ENCODE peak calls at places on chromosomes 1 and 21, in eight cellular contexts. W is GM23248, L is lower lobe of right lung, S is H9, D is stomach, J is suprapubic skin, C is kidney epithelial cell, A is IMR-90. G is an unnamed sample. For H3K27me3, the result is how much of the 10 kb centered on the place peaks cover.

GRCh38 chr21:28827422-28827821 is 165.3 kb downstream of the LTN1 start:
- DNase-seq in J (no peak), W (peak), A (peak), L (no peak), D (no peak), C (no peak), S (no peak), G (no peak)

GRCh38 chr21:26732442-26733221 is 112.6 kb downstream of the ADAMTS1 start:
- DNase-seq in L (peak), C (peak), J (no peak), S (peak), A (peak), D (peak), W (peak), G (peak)

GRCh38 chr1:30388386-30388785 is 335.0 kb downstream of the MATN1 start:
- DNase-seq in D (no peak), S (no peak), L (no peak), J (no peak), C (no peak), A (no peak), W (no peak), G (no peak)

GRCh38 chr1:94532077-94532476 is 9.5 kb downstream of the F3 start:
- DNase-seq in D (no peak), L (no peak), J (no peak), C (no peak), A (no peak), S (no peak), W (no peak), G (peak)

GRCh38 chr21:38952890-38953289 is 147.2 kb downstream of the ETS2 start:
- DNase-seq in S (no peak), J (no peak), A (no peak), L (no peak), C (no peak), W (peak), D (no peak), G (no peak)

GRCh38 chr1:99869723-99870122 is 19.6 kb downstream of the AGL start:
- DNase-seq in S (no peak), D (no peak), A (no peak), J (no peak), W (no peak), C (no peak), L (no peak), G (no peak)

GRCh38 chr1:230153655-230154296 is 86.7 kb downstream of the GALNT2 start:
- DNase-seq in A (peak), S (no peak), L (peak), D (no peak), C (no peak), J (no peak), W (peak), G (no peak)

GRCh38 chr1:173205146-173206051 is 1.7 kb downstream of the TNFSF4 start:
- DNase-seq in S (no peak), J (no peak), L (no peak), A (peak), D (no peak), C (no peak), W (peak), G (no peak)

GRCh38 chr1:153953859-153954365 is 4.5 kb downstream of the CRTC2 start:
- DNase-seq in L (no peak), J (no peak), W (no peak), D (no peak), C (no peak), A (no peak), S (no peak), G (peak)

GRCh38 chr1:153957744-153958110 is 685 bp downstream of the CRTC2 start:
- DNase-seq in A (no peak), D (no peak), J (no peak), L (no peak), S (peak), W (no peak), C (no peak), G (no peak)

GRCh38 chr1:153956997-153957715 is 1.3 kb downstream of the CRTC2 start:
- DNase-seq in D (no peak), J (peak), A (no peak), S (no peak), L (no peak), C (no peak), W (peak), G (peak)

GRCh38 chr1:153951801-153952200 is 5.3 kb upstream of the DENND4B start:
- DNase-seq in A (no peak), D (no peak), C (no peak), L (no peak), W (no peak), S (no peak), J (peak), G (peak)

GRCh38 chr1:153954826-153955225 is 3.6 kb downstream of the CRTC2 start:
- DNase-seq in C (no peak), J (peak), S (no peak), W (no peak), D (no peak), A (no peak), L (no peak), G (peak)
- H3K27me3 ChIP-seq in C (under half), J (under half), S (under half), W (under half), D (under half), A (under half), L (under half), G (under half)

DNA sequence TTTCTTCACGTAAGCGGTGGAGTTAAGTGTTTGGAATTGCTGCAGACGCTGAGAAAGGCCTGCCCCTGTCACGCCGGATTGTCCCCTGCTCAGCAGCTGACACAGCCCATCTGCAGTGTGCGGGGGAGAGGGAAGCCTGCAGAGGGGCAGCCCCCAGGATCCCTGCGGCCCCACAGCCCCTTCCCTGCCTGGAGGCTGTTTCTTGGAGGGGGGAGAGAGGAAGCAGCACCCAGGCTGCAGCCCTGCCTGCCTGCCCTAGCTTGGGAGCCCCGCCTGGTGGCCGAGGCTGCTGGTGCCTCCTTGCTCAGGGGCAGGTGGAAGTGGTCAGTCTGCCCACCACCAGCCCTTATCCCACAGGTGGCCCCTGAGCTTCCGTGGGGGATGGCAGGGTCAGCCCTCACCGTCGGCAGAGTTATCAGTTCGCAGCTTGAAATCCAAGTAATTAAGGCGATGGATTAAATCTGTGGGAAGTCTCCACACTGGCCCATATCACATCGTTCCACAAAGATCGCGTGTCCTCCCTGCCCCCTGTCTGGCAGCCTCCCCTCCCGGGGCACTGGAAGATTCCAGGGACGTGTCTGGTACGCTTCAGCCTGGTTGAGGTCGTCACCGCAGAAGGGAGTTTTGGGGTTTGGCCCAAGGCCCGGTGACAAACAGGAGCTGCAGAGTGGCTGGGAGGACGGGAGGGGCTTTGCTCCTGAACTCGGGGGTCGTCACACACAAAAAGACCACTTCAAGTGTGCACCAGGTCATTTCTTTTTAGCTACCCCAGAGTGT is 50.9 kb downstream of the PRDM16 start:
- DNase-seq in S (no peak), C (no peak), L (no peak), J (no peak), W (no peak), A (no peak), D (no peak), G (no peak)
- H3K27me3 ChIP-seq in S (under half), C (under half), L (under half), J (under half), W (under half), A (under half), D (under half), G (under half)

DNA sequence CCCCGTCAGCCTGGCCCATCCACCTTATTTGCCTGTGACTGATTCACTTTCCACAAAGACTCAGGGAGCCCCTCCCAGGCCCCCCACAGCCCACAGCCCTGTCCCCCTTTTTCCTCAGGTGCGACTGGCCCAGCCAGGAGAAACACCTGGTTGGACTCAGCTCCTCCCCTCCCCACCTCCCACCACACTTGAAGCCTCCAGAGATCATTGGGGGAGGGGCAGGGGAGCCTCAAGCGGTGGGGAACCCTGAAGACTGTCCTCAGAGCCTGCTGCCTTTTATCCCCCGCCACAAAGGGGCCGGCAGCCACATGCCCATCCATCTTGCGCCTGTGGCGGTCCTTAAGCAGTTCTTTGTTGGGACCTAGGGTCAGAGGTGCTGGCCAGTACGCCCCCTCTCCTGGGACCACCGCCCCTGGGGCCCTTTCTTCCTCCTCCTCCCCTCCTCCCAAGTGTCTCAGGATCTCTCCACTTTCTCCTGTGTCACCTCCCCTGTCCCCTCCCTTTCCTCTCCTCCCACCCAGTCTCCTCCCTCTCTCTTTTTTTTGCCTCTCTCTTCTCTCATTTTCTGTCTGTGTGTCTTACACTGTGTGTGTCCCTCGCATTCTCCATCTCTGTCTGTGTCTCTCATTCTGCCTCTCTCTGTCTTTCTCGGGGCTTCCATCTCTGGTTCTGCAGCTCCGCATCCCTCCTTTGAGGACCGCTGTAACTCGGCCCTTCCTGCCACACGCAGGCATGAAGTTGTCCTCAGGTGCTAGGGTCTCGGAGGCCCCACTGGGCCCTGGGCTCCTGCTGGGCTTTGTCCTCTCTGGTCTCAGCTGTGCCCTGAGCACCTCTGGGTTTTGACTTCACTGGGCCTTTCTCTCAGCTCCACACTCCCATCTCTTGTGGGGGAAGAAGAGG is 12.2 kb downstream of the CRABP2 start:
- DNase-seq in A (no peak), C (no peak), S (peak), J (no peak), W (no peak), D (peak), L (peak), G (peak)
- H3K27me3 ChIP-seq in A (under half), C (under half), S (under half), J (under half), W (under half), D (under half), L (under half), G (under half)

DNA sequence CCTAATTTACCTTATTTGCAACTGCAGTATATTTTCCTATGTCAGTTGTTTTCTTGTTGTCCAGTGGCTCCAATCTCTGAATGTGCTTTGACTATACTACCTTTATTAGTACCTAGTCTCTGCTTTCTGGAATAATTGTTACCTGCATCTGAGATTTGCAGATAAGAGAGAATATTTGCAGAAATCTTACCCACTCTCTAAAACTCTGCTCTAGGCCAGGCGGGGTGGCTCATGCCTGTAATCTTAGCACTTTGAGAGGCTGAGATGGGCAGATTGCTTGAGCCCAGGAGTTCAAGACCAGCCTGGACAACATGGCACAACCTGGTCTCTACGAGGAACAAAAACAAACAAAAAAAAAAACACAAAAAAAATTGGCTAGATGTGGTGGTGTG is 2.0 kb upstream of the SYDE2 start:
- DNase-seq in D (no peak), J (no peak), W (no peak), A (no peak), C (no peak), S (no peak), L (no peak), G (peak)
- H3K27me3 ChIP-seq in D (under half), J (under half), W (under half), A (under half), C (under half), S (under half), L (under half), G (under half)

GRCh38 chr1:205581321-205581980 is 50.4 kb downstream of the ELK4 start:
- DNase-seq in L (no peak), A (no peak), W (no peak), C (no peak), J (peak), S (peak), D (peak), G (peak)
- H3K27me3 ChIP-seq in L (under half), A (half or more), W (half or more), C (under half), J (under half), S (under half), D (under half), G (half or more)

DNA sequence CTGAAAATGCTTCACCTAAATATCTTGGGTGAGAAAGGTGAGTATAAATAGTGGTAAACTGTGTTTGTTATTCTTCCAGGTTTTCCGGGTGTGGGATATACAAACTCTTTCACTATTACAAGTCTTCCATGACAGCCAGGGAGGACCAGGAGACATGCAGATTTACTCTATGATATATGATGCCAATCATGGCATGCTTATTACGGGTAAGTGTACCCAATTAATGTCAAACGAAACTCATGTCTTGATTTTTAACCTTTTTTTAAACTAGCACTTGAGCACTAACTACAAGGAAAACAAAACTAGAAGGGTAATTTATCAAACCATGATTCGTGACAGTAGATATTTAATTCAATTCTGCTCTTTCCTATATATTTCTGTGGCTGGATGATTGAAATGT is 86.2 kb downstream of the WDR64 start:
- DNase-seq in L (no peak), W (no peak), S (no peak), J (no peak), C (no peak), A (no peak), D (no peak), G (no peak)
- H3K27me3 ChIP-seq in L (under half), W (under half), S (under half), J (under half), C (under half), A (under half), D (under half), G (under half)

DNA sequence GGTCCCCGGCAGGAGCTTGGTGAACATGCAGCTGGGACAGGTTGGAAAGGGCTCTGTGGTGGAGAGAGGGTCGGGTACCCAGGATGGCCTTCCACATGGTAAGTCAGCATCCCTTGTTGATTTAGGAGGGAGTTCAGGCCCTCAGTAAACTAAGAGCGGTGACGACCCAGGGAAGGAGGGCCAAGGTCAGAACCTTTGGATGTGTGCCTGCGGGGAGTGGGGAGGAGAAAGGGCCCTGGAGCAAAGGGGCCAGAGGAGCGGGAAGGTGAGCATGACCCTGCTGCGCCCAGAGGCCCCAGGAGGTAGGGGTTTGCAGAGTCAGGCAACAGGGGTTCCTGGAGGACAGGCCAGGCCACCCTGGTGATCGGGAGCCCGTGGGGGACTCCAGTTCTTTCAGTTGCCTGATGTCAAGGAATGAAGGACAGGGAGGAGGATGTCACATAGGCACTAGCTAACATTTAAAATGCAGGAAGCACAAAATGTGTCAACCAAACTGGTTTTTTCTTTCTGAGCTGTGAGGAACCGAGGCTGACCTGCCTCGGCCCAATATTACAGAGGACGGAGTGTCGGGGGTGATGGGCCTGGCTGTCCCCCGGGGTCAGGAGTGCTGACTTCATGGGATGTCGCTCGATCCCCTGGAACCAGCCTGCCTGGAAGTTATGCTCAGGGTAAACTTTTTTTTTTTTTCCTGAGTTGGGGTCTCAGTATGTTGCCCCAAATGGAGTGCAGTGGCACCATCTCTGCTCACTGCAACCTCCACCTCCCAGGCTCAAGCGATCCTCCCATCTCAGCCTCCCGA is 117.4 kb upstream of the SLC45A1 start:
- DNase-seq in L (no peak), S (no peak), A (no peak), D (no peak), C (no peak), W (no peak), J (no peak), G (peak)
- H3K27me3 ChIP-seq in L (under half), S (under half), A (under half), D (under half), C (under half), W (under half), J (under half), G (under half)

DNA sequence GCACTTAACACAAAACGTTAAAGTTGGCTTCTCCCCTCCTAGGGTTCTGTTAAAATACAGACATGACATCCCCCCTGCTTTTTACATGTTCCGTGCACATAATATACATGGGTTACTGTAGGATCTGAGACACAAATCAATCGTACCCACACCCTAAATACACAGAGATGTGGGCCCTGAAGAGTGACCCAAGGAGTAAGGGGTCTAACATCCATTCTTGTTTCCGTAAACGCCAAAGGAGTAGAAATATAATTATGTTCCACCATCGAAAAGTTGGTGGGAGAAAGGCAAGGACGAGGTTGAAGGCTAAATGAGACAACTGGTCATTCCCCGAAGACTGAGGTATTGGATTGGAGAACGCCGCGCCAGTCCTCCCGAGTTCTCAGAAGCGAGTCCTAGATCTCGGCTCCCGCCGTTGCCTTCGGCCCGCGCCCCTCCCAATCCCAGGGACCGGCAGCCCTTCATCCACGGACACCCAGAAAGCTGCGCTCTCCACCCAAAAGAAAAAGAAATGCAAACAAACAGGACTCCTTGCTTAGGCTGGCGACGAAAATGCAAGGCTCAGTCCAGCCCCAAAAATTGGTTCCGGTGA is 1.2 kb downstream of the TBX15 start:
- DNase-seq in C (no peak), D (no peak), L (no peak), S (no peak), J (no peak), W (peak), A (no peak), G (no peak)
- H3K27me3 ChIP-seq in C (half or more), D (half or more), L (half or more), S (half or more), J (half or more), W (under half), A (half or more), G (under half)

G was measured in osteoblast.